ENCODE peak calls at places on chromosomes 11 and 22, in four cellular contexts. One of them, this sample, is unnamed. For H3K9me3, the result is how much of the 10 kb centered on the place peaks cover.

GRCh38 chr22:31881867-31882266 is 62.5 kb upstream of the YWHAH start:
- DNase-seq in neural progenitor cell: no peak
- DNase-seq in K562: no peak
- DNase-seq in tibial artery: no peak
- DNase-seq in this sample: no peak

GRCh38 chr11:122746050-122746478 is 90.5 kb downstream of the UBASH3B start:
- DNase-seq in tibial artery: no peak
- DNase-seq in neural progenitor cell: no peak
- DNase-seq in K562: no peak
- DNase-seq in this sample: peak

GRCh38 chr11:120827820-120828219 is 196.1 kb upstream of the TBCEL start:
- DNase-seq in neural progenitor cell: no peak
- DNase-seq in tibial artery: no peak
- DNase-seq in K562: no peak
- DNase-seq in this sample: no peak

GRCh38 chr11:102309621-102310541 is 7.4 kb upstream of the BIRC3 start:
- DNase-seq in tibial artery: no peak
- DNase-seq in K562: no peak
- DNase-seq in neural progenitor cell: peak
- DNase-seq in this sample: peak

GRCh38 chr11:12744831-12745502 is 70.7 kb downstream of the TEAD1 start:
- DNase-seq in tibial artery: no peak
- DNase-seq in K562: no peak
- DNase-seq in neural progenitor cell: peak
- DNase-seq in this sample: no peak

GRCh38 chr11:73758451-73758850 is 2.4 kb downstream of the RAB6A start:
- DNase-seq in neural progenitor cell: no peak
- DNase-seq in K562: no peak
- DNase-seq in tibial artery: no peak
- DNase-seq in this sample: no peak

GRCh38 chr11:32489464-32489863 is 54.1 kb upstream of the WT1 start:
- DNase-seq in K562: no peak
- DNase-seq in tibial artery: no peak
- DNase-seq in neural progenitor cell: peak
- DNase-seq in this sample: no peak

GRCh38 chr22:28835630-28836189 is 35.3 kb upstream of the XBP1 start:
- DNase-seq in tibial artery: no peak
- DNase-seq in K562: no peak
- DNase-seq in neural progenitor cell: no peak
- DNase-seq in this sample: peak

GRCh38 chr22:27515091-27515523 is 286.4 kb downstream of the MN1 start:
- DNase-seq in neural progenitor cell: no peak
- DNase-seq in tibial artery: peak
- DNase-seq in K562: no peak
- DNase-seq in this sample: no peak

GRCh38 chr11:102831709-102832492 is 11.5 kb downstream of the MMP3 start:
- DNase-seq in K562: no peak
- DNase-seq in tibial artery: no peak
- DNase-seq in neural progenitor cell: no peak
- DNase-seq in this sample: no peak

GRCh38 chr11:86798988-86799387 is 1.4 kb upstream of the PRSS23 start:
- DNase-seq in K562: no peak
- DNase-seq in neural progenitor cell: no peak
- DNase-seq in tibial artery: no peak
- DNase-seq in this sample: no peak

GRCh38 chr22:50004923-50005322 is 7.6 kb downstream of the IL17REL start:
- DNase-seq in neural progenitor cell: no peak
- DNase-seq in tibial artery: no peak
- DNase-seq in K562: no peak
- DNase-seq in this sample: no peak

GRCh38 chr11:102546427-102546826 is 15.9 kb upstream of the MMP7 start:
- DNase-seq in neural progenitor cell: no peak
- DNase-seq in tibial artery: no peak
- DNase-seq in K562: no peak
- DNase-seq in this sample: no peak

GRCh38 chr11:111694851-111695250 is 71.3 kb downstream of the PPP2R1B start:
- DNase-seq in neural progenitor cell: no peak
- DNase-seq in K562: no peak
- DNase-seq in tibial artery: no peak
- DNase-seq in this sample: peak

GRCh38 chr11:123176785-123177184 is 18.3 kb downstream of the CLMP start:
- DNase-seq in tibial artery: no peak
- DNase-seq in K562: no peak
- DNase-seq in neural progenitor cell: no peak
- DNase-seq in this sample: no peak

GRCh38 chr11:82864268-82864667 is 36.0 kb downstream of the PRCP start:
- DNase-seq in tibial artery: peak
- DNase-seq in K562: no peak
- DNase-seq in neural progenitor cell: peak
- DNase-seq in this sample: peak

GRCh38 chr11:87394924-87395323 is 357.2 kb downstream of the TMEM135 start:
- DNase-seq in K562: no peak
- DNase-seq in tibial artery: no peak
- DNase-seq in neural progenitor cell: no peak
- DNase-seq in this sample: no peak

GRCh38 chr22:40345801-40346177 is 511 bp upstream of the ADSL start:
- DNase-seq in K562: peak
- DNase-seq in neural progenitor cell: peak
- DNase-seq in tibial artery: no peak
- DNase-seq in this sample: peak

GRCh38 chr22:38833061-38833460 is 10.8 kb downstream of the NPTXR start:
- DNase-seq in tibial artery: no peak
- DNase-seq in K562: no peak
- DNase-seq in neural progenitor cell: no peak
- DNase-seq in this sample: no peak

GRCh38 chr11:46299425-46300067 is 22.1 kb downstream of the CREB3L1 start:
- DNase-seq in neural progenitor cell: no peak
- DNase-seq in K562: no peak
- DNase-seq in tibial artery: no peak
- DNase-seq in this sample: no peak

GRCh38 chr11:15158351-15159015 is 43.8 kb downstream of the INSC start:
- DNase-seq in neural progenitor cell: no peak
- DNase-seq in tibial artery: no peak
- DNase-seq in K562: no peak
- DNase-seq in this sample: no peak

GRCh38 chr11:107696140-107696539 is 15.7 kb downstream of the SLN start:
- DNase-seq in tibial artery: no peak
- DNase-seq in K562: no peak
- DNase-seq in neural progenitor cell: no peak
- DNase-seq in this sample: no peak

GRCh38 chr11:111303476-111303875 is 5.1 kb downstream of the POU2AF3 start:
- DNase-seq in K562: no peak
- DNase-seq in neural progenitor cell: no peak
- DNase-seq in tibial artery: no peak
- DNase-seq in this sample: peak

GRCh38 chr22:32378703-32379272 is 21.1 kb downstream of the RFPL3 start:
- DNase-seq in K562: peak
- DNase-seq in tibial artery: no peak
- DNase-seq in neural progenitor cell: peak
- DNase-seq in this sample: peak

GRCh38 chr11:16604784-16605439 is 133.5 kb upstream of the C11orf58 start:
- DNase-seq in K562: peak
- DNase-seq in tibial artery: peak
- DNase-seq in neural progenitor cell: peak
- DNase-seq in this sample: no peak

GRCh38 chr11:37411289-37411688 is 813.3 kb upstream of the RAG2 start:
- DNase-seq in neural progenitor cell: no peak
- DNase-seq in tibial artery: no peak
- DNase-seq in K562: no peak
- DNase-seq in this sample: no peak

GRCh38 chr22:17083255-17083654 is 1.5 kb upstream of the IL17RA start:
- DNase-seq in tibial artery: peak
- DNase-seq in neural progenitor cell: no peak
- DNase-seq in K562: no peak
- DNase-seq in this sample: no peak

GRCh38 chr11:131457163-131457562 is 86.7 kb downstream of the NTM start:
- DNase-seq in K562: no peak
- DNase-seq in tibial artery: no peak
- DNase-seq in neural progenitor cell: no peak
- DNase-seq in this sample: no peak

GRCh38 chr11:35111171-35112055 is 27.6 kb upstream of the CD44 start:
- DNase-seq in K562: peak
- DNase-seq in tibial artery: no peak
- DNase-seq in neural progenitor cell: no peak
- DNase-seq in this sample: no peak

GRCh38 chr11:121041072-121041471 is 17.2 kb downstream of the TBCEL start:
- DNase-seq in neural progenitor cell: no peak
- DNase-seq in K562: no peak
- DNase-seq in tibial artery: no peak
- DNase-seq in this sample: no peak

GRCh38 chr11:1230121-1230455 is 7.2 kb downstream of the MUC5B start:
- DNase-seq in K562: no peak
- DNase-seq in neural progenitor cell: no peak
- DNase-seq in tibial artery: peak
- DNase-seq in this sample: no peak

GRCh38 chr11:128678017-128678416 is 15.9 kb upstream of the FLI1 start:
- DNase-seq in neural progenitor cell: no peak
- DNase-seq in tibial artery: no peak
- DNase-seq in K562: no peak
- DNase-seq in this sample: no peak

GRCh38 chr11:74330065-74330858 is 18.8 kb upstream of the P4HA3 start:
- DNase-seq in tibial artery: no peak
- DNase-seq in K562: no peak
- DNase-seq in neural progenitor cell: no peak
- DNase-seq in this sample: no peak

GRCh38 chr11:86592659-86593451 is 79.6 kb downstream of the ME3 start:
- DNase-seq in tibial artery: peak
- DNase-seq in neural progenitor cell: no peak
- DNase-seq in K562: peak
- DNase-seq in this sample: peak

GRCh38 chr22:26474687-26475086 is 8.9 kb downstream of the HPS4 start:
- DNase-seq in neural progenitor cell: no peak
- DNase-seq in K562: no peak
- DNase-seq in tibial artery: no peak
- DNase-seq in this sample: no peak

GRCh38 chr11:130571519-130571918 is 123.1 kb downstream of the ADAMTS15 start:
- DNase-seq in K562: no peak
- DNase-seq in tibial artery: no peak
- DNase-seq in neural progenitor cell: no peak
- DNase-seq in this sample: no peak

GRCh38 chr11:38543311-38543710 is 1945.3 kb upstream of the RAG2 start:
- DNase-seq in tibial artery: no peak
- DNase-seq in neural progenitor cell: no peak
- DNase-seq in K562: no peak
- DNase-seq in this sample: no peak
- H3K9me3 ChIP-seq in tibial artery: under half
- H3K9me3 ChIP-seq in neural progenitor cell: under half
- H3K9me3 ChIP-seq in K562: under half
- H3K9me3 ChIP-seq in this sample: under half

GRCh38 chr11:21205205-21205604 is 535.8 kb downstream of the NELL1 start:
- DNase-seq in tibial artery: no peak
- DNase-seq in K562: no peak
- DNase-seq in neural progenitor cell: no peak
- DNase-seq in this sample: no peak
- H3K9me3 ChIP-seq in tibial artery: under half
- H3K9me3 ChIP-seq in K562: under half
- H3K9me3 ChIP-seq in neural progenitor cell: under half
- H3K9me3 ChIP-seq in this sample: under half

GRCh38 chr11:68503792-68504191 is 43.2 kb downstream of the PPP6R3 start:
- DNase-seq in K562: no peak
- DNase-seq in tibial artery: no peak
- DNase-seq in neural progenitor cell: no peak
- DNase-seq in this sample: no peak

GRCh38 chr11:68506908-68507307 is 46.4 kb downstream of the PPP6R3 start:
- DNase-seq in neural progenitor cell: no peak
- DNase-seq in tibial artery: no peak
- DNase-seq in K562: no peak
- DNase-seq in this sample: peak

GRCh38 chr11:68503281-68503687 is 42.7 kb downstream of the PPP6R3 start:
- DNase-seq in K562: no peak
- DNase-seq in neural progenitor cell: no peak
- DNase-seq in tibial artery: no peak
- DNase-seq in this sample: no peak

GRCh38 chr11:68504432-68505066 is 44.0 kb downstream of the PPP6R3 start:
- DNase-seq in K562: no peak
- DNase-seq in tibial artery: no peak
- DNase-seq in neural progenitor cell: no peak
- DNase-seq in this sample: no peak

DNA sequence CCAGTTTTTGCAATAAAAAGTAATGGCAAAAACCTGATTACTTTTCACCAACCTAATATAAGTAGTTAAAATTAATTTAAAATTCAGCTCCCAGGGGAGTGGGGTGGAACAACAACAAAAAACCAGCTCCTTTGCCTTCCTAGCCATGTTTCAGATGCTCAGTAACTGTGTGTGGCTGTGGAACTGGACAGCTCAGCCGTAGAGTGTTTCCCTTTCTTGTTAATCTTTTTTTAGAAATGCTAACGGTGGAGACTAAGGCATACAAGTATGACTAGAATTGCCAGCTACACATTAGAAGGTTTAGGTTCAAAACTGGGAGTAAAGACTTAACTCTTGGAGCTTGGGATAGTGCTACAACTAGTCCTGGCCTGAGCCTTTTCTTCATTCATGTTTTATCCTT is 45.0 kb downstream of the PPP6R3 start:
- DNase-seq in neural progenitor cell: no peak
- DNase-seq in tibial artery: no peak
- DNase-seq in K562: no peak
- DNase-seq in this sample: peak
- H3K9me3 ChIP-seq in neural progenitor cell: under half
- H3K9me3 ChIP-seq in tibial artery: under half
- H3K9me3 ChIP-seq in K562: under half
- H3K9me3 ChIP-seq in this sample: under half

GRCh38 chr11:50102916-50103315 is 70.2 kb downstream of the OR4C45 start:
- DNase-seq in tibial artery: no peak
- DNase-seq in neural progenitor cell: no peak
- DNase-seq in K562: no peak
- DNase-seq in this sample: no peak
- H3K9me3 ChIP-seq in tibial artery: under half
- H3K9me3 ChIP-seq in neural progenitor cell: under half
- H3K9me3 ChIP-seq in K562: under half
- H3K9me3 ChIP-seq in this sample: under half

DNA sequence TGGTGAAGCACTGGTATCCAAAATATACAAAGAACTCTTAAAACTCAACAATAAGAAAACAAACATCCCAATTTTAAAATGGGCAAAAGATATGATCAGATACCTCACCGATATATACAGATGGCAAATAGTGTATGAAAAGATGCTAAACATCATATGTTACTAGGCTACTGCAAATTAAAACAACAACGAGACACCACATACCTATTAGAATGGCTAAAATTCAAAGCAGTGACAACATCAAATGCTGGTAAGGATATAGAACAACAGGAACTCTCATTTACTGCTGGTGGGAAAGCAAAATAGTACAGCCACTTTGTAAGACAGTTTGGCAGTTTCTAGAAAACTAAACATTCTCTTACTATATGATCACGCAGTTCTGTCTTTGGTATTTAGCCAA is 38.6 kb downstream of the SIK3 start:
- DNase-seq in tibial artery: no peak
- DNase-seq in K562: no peak
- DNase-seq in neural progenitor cell: no peak
- DNase-seq in this sample: no peak
- H3K9me3 ChIP-seq in tibial artery: under half
- H3K9me3 ChIP-seq in K562: under half
- H3K9me3 ChIP-seq in neural progenitor cell: under half
- H3K9me3 ChIP-seq in this sample: under half

GRCh38 chr11:58781345-58781744 is 49.6 kb upstream of the GLYAT start:
- DNase-seq in K562: no peak
- DNase-seq in tibial artery: no peak
- DNase-seq in neural progenitor cell: no peak
- DNase-seq in this sample: no peak
- H3K9me3 ChIP-seq in K562: under half
- H3K9me3 ChIP-seq in tibial artery: under half
- H3K9me3 ChIP-seq in neural progenitor cell: under half
- H3K9me3 ChIP-seq in this sample: under half

GRCh38 chr22:48587236-48587865 is 1240.3 kb downstream of the BRD1 start:
- DNase-seq in neural progenitor cell: no peak
- DNase-seq in K562: no peak
- DNase-seq in tibial artery: no peak
- DNase-seq in this sample: no peak
- H3K9me3 ChIP-seq in neural progenitor cell: under half
- H3K9me3 ChIP-seq in K562: under half
- H3K9me3 ChIP-seq in tibial artery: under half
- H3K9me3 ChIP-seq in this sample: under half

This sample was measured in Karpas-422.